ENCODE peak calls at places on chromosomes 13 and 19, in eight cellular contexts. One of them, this sample, is unnamed.

GRCh38 chr19:5207806-5208205 is 132.8 kb downstream of the PTPRS start:
- DNase-seq in SK-N-SH: no peak
- DNase-seq in HepG2: no peak
- DNase-seq in GM12878: no peak
- DNase-seq in HCT116: no peak
- DNase-seq in K562: no peak
- DNase-seq in endothelial cell of umbilical vein: no peak
- DNase-seq in H1: no peak
- DNase-seq in this sample: no peak

GRCh38 chr19:4327252-4327876 is 11.3 kb downstream of the STAP2 start:
- DNase-seq in K562: peak; percentile 90
- DNase-seq in SK-N-SH: peak; percentile 93
- DNase-seq in GM12878: no peak
- DNase-seq in H1: peak; percentile 89
- DNase-seq in HepG2: no peak
- DNase-seq in HCT116: no peak
- DNase-seq in endothelial cell of umbilical vein: peak; percentile 43
- DNase-seq in this sample: peak; percentile 16

GRCh38 chr19:1161716-1162115 is 12.4 kb downstream of the SBNO2 start:
- DNase-seq in K562: peak; percentile 78
- DNase-seq in HCT116: no peak
- DNase-seq in H1: no peak
- DNase-seq in GM12878: no peak
- DNase-seq in SK-N-SH: no peak
- DNase-seq in endothelial cell of umbilical vein: no peak
- DNase-seq in HepG2: no peak
- DNase-seq in this sample: no peak

GRCh38 chr13:58472483-58472882 is 840.9 kb downstream of the PCDH17 start:
- DNase-seq in GM12878: no peak
- DNase-seq in HCT116: no peak
- DNase-seq in K562: no peak
- DNase-seq in HepG2: no peak
- DNase-seq in SK-N-SH: no peak
- DNase-seq in endothelial cell of umbilical vein: peak; percentile 46
- DNase-seq in H1: no peak
- DNase-seq in this sample: no peak

GRCh38 chr13:111667757-111668156 is 347.3 kb downstream of the TEX29 start:
- DNase-seq in SK-N-SH: no peak
- DNase-seq in K562: no peak
- DNase-seq in HCT116: no peak
- DNase-seq in HepG2: no peak
- DNase-seq in GM12878: no peak
- DNase-seq in H1: no peak
- DNase-seq in endothelial cell of umbilical vein: no peak
- DNase-seq in this sample: no peak

GRCh38 chr13:95797016-95797415 is 120.1 kb downstream of the DNAJC3 start:
- DNase-seq in K562: no peak
- DNase-seq in H1: no peak
- DNase-seq in endothelial cell of umbilical vein: no peak
- DNase-seq in HCT116: no peak
- DNase-seq in HepG2: no peak
- DNase-seq in GM12878: no peak
- DNase-seq in SK-N-SH: no peak
- DNase-seq in this sample: no peak

GRCh38 chr19:55384576-55385235 is 614 bp upstream of the TMEM238 start:
- DNase-seq in SK-N-SH: peak; percentile 30
- DNase-seq in endothelial cell of umbilical vein: no peak
- DNase-seq in H1: no peak
- DNase-seq in GM12878: no peak
- DNase-seq in HCT116: no peak
- DNase-seq in K562: peak; percentile 36
- DNase-seq in HepG2: no peak
- DNase-seq in this sample: no peak

GRCh38 chr13:79679334-79679733 is 198.4 kb downstream of the NDFIP2 start:
- DNase-seq in H1: peak; percentile 21
- DNase-seq in endothelial cell of umbilical vein: peak; percentile 83
- DNase-seq in HCT116: peak; percentile 56
- DNase-seq in GM12878: no peak
- DNase-seq in HepG2: peak; percentile 53
- DNase-seq in K562: peak; percentile 33
- DNase-seq in SK-N-SH: peak; percentile 12
- DNase-seq in this sample: peak; percentile 60

GRCh38 chr13:113016526-113017295 is 47.7 kb downstream of the MCF2L start:
- DNase-seq in HCT116: no peak
- DNase-seq in SK-N-SH: no peak
- DNase-seq in endothelial cell of umbilical vein: no peak
- DNase-seq in HepG2: no peak
- DNase-seq in GM12878: no peak
- DNase-seq in H1: no peak
- DNase-seq in K562: no peak
- DNase-seq in this sample: no peak

GRCh38 chr19:15227261-15227660 is 5.0 kb downstream of the EPHX3 start:
- DNase-seq in HCT116: no peak
- DNase-seq in GM12878: no peak
- DNase-seq in HepG2: no peak
- DNase-seq in H1: no peak
- DNase-seq in K562: no peak
- DNase-seq in endothelial cell of umbilical vein: no peak
- DNase-seq in SK-N-SH: no peak
- DNase-seq in this sample: no peak

GRCh38 chr19:42442833-42443232 is at the start of gene CXCL17:
- DNase-seq in HCT116: no peak
- DNase-seq in GM12878: no peak
- DNase-seq in SK-N-SH: no peak
- DNase-seq in K562: no peak
- DNase-seq in HepG2: no peak
- DNase-seq in endothelial cell of umbilical vein: no peak
- DNase-seq in H1: no peak
- DNase-seq in this sample: no peak

GRCh38 chr19:33325920-33326319 is 23.6 kb upstream of the CEBPA start:
- DNase-seq in HepG2: no peak
- DNase-seq in H1: no peak
- DNase-seq in K562: no peak
- DNase-seq in GM12878: no peak
- DNase-seq in endothelial cell of umbilical vein: no peak
- DNase-seq in HCT116: no peak
- DNase-seq in SK-N-SH: no peak
- DNase-seq in this sample: no peak

GRCh38 chr13:22915442-22916082 is 265.2 kb upstream of the SGCG start:
- DNase-seq in SK-N-SH: peak; percentile 55
- DNase-seq in K562: peak; percentile 16
- DNase-seq in H1: peak; percentile 66
- DNase-seq in HepG2: no peak
- DNase-seq in HCT116: peak; percentile 22
- DNase-seq in endothelial cell of umbilical vein: peak; percentile 9
- DNase-seq in GM12878: no peak
- DNase-seq in this sample: no peak

GRCh38 chr13:59492030-59492636 is 671.6 kb downstream of the DIAPH3 start:
- DNase-seq in HCT116: no peak
- DNase-seq in GM12878: no peak
- DNase-seq in endothelial cell of umbilical vein: peak; percentile 44
- DNase-seq in H1: no peak
- DNase-seq in SK-N-SH: no peak
- DNase-seq in K562: no peak
- DNase-seq in HepG2: no peak
- DNase-seq in this sample: no peak

GRCh38 chr13:51373451-51373850 is 34.0 kb downstream of the SERPINE3 start:
- DNase-seq in K562: no peak
- DNase-seq in H1: no peak
- DNase-seq in GM12878: no peak
- DNase-seq in HCT116: no peak
- DNase-seq in HepG2: no peak
- DNase-seq in SK-N-SH: no peak
- DNase-seq in endothelial cell of umbilical vein: no peak
- DNase-seq in this sample: no peak

GRCh38 chr13:50707533-50708096 is 135.9 kb downstream of the DLEU7 start:
- DNase-seq in K562: no peak
- DNase-seq in endothelial cell of umbilical vein: no peak
- DNase-seq in SK-N-SH: peak; percentile 13
- DNase-seq in HepG2: no peak
- DNase-seq in HCT116: no peak
- DNase-seq in H1: no peak
- DNase-seq in GM12878: no peak
- DNase-seq in this sample: no peak

GRCh38 chr13:43107780-43108179 is 84.4 kb downstream of the DNAJC15 start:
- DNase-seq in K562: no peak
- DNase-seq in HepG2: no peak
- DNase-seq in endothelial cell of umbilical vein: no peak
- DNase-seq in H1: no peak
- DNase-seq in SK-N-SH: no peak
- DNase-seq in HCT116: no peak
- DNase-seq in GM12878: no peak
- DNase-seq in this sample: no peak

DNA sequence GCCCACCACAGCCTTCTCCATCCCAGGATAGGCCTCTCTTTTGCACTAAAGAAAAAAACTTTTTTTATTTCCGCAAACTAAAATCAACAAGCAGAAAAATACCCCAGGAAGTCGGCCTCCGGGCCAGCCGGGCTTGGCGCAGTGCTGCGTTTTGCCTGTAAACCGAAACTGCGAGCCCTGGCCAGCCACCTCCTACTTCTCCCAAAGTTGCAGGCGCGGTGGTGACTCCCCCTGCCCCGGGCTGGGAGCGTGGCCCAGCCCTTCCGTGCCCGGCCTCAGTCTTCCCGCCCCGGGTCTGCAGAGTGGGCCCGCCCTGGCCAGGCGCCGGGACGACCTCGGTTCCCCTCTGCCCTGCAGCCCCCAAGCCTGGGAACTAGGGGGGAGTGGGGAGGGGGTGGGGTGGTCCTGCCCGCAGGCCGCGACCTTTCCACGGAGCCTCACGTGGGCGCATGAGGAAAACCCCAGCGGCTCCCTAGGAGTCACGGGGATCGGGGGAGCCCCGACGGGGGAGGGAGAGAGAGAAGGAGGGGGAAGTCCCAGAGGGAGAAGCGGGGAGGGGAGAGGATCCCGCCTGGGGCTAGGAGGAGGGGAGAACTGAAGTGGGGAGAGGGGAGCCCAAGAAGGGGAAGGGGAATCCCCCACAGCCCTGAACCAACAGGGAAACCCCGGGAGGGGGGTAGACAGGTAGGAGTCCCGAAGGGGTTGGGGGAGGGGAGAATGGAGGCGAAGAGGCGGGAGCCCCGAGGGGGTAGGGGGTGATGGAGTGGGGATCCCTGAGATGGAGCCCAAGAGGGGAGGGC is 3.0 kb downstream of the GADD45B start:
- DNase-seq in H1: no peak
- DNase-seq in K562: no peak
- DNase-seq in endothelial cell of umbilical vein: peak; percentile 60
- DNase-seq in HCT116: no peak
- DNase-seq in SK-N-SH: no peak
- DNase-seq in GM12878: no peak
- DNase-seq in HepG2: no peak
- DNase-seq in this sample: no peak
- H3K9ac ChIP-seq in H1: no peak overlapping the region
- H3K9ac ChIP-seq in K562: peak overlapping the region; percentile 64
- H3K9ac ChIP-seq in endothelial cell of umbilical vein: peak overlapping the region; percentile 95
- H3K9ac ChIP-seq in HCT116: no peak overlapping the region
- H3K9ac ChIP-seq in SK-N-SH: peak overlapping the region; percentile 97
- H3K9ac ChIP-seq in GM12878: peak overlapping the region; percentile 83
- H3K9ac ChIP-seq in HepG2: no peak overlapping the region
- H3K9ac ChIP-seq in this sample: no peak overlapping the region

DNA sequence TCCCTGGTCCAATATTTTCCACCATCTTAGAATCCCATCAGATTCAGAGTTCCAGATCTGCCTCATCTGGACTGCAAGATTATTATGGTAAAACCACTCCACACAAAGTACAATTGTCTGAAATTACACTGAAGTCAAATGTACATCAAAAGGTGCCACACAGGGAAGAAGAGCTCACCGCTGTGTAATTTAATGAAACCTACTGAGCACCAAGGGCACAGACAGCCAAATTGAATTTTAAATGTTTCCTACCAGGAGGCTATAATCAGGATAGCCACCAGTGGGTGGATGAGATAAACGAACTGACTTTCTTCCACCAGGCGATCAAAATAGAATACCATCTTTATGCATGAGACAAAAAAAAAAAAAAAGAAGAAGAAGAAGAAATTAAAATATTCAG is 21.8 kb downstream of the LHFPL6 start:
- DNase-seq in H1: no peak
- DNase-seq in endothelial cell of umbilical vein: no peak
- DNase-seq in HepG2: no peak
- DNase-seq in SK-N-SH: no peak
- DNase-seq in GM12878: no peak
- DNase-seq in HCT116: no peak
- DNase-seq in K562: no peak
- DNase-seq in this sample: no peak
- TF ChIP-seq POLR2AphosphoS5 in H1: no peak
- TF ChIP-seq POLR2AphosphoS5 in endothelial cell of umbilical vein: no peak
- TF ChIP-seq POLR2AphosphoS5 in HepG2: no peak
- TF ChIP-seq POLR2AphosphoS5 in SK-N-SH: no peak
- TF ChIP-seq POLR2AphosphoS5 in GM12878: no peak
- TF ChIP-seq POLR2AphosphoS5 in HCT116: no peak
- TF ChIP-seq POLR2AphosphoS5 in K562: no peak
- TF ChIP-seq POLR2AphosphoS5 in this sample: no peak

GRCh38 chr19:47613165-47614146 is 4.5 kb downstream of the BICRA start:
- DNase-seq in K562: no peak
- DNase-seq in HCT116: no peak
- DNase-seq in H1: no peak
- DNase-seq in endothelial cell of umbilical vein: peak; percentile 76
- DNase-seq in SK-N-SH: peak; percentile 51
- DNase-seq in HepG2: no peak
- DNase-seq in GM12878: no peak
- DNase-seq in this sample: no peak
- H3K9ac ChIP-seq in K562: peak overlapping the region; percentile 73
- H3K9ac ChIP-seq in HCT116: no peak overlapping the region
- H3K9ac ChIP-seq in H1: no peak overlapping the region
- H3K9ac ChIP-seq in endothelial cell of umbilical vein: peak overlapping the region; percentile 35
- H3K9ac ChIP-seq in SK-N-SH: peak overlapping the region; percentile 42
- H3K9ac ChIP-seq in HepG2: no peak overlapping the region
- H3K9ac ChIP-seq in GM12878: no peak overlapping the region
- H3K9ac ChIP-seq in this sample: peak overlapping the region; percentile 67

GRCh38 chr13:94261163-94261562 is 218.3 kb downstream of the DCT start:
- DNase-seq in SK-N-SH: no peak
- DNase-seq in HepG2: no peak
- DNase-seq in GM12878: no peak
- DNase-seq in H1: no peak
- DNase-seq in K562: no peak
- DNase-seq in endothelial cell of umbilical vein: no peak
- DNase-seq in HCT116: no peak
- DNase-seq in this sample: no peak

GRCh38 chr13:94252209-94252608 is 227.3 kb downstream of the DCT start:
- DNase-seq in HCT116: no peak
- DNase-seq in endothelial cell of umbilical vein: no peak
- DNase-seq in K562: no peak
- DNase-seq in H1: no peak
- DNase-seq in SK-N-SH: no peak
- DNase-seq in HepG2: no peak
- DNase-seq in GM12878: no peak
- DNase-seq in this sample: no peak

GRCh38 chr13:94254737-94255136 is 224.7 kb downstream of the DCT start:
- DNase-seq in HepG2: no peak
- DNase-seq in GM12878: no peak
- DNase-seq in K562: no peak
- DNase-seq in SK-N-SH: no peak
- DNase-seq in HCT116: no peak
- DNase-seq in endothelial cell of umbilical vein: no peak
- DNase-seq in H1: no peak
- DNase-seq in this sample: no peak

GRCh38 chr13:94251801-94252200 is 227.7 kb downstream of the DCT start:
- DNase-seq in GM12878: no peak
- DNase-seq in K562: no peak
- DNase-seq in H1: no peak
- DNase-seq in HepG2: no peak
- DNase-seq in HCT116: no peak
- DNase-seq in SK-N-SH: no peak
- DNase-seq in endothelial cell of umbilical vein: no peak
- DNase-seq in this sample: no peak

GRCh38 chr13:94256671-94257070 is 222.8 kb downstream of the DCT start:
- DNase-seq in SK-N-SH: no peak
- DNase-seq in HCT116: no peak
- DNase-seq in H1: no peak
- DNase-seq in endothelial cell of umbilical vein: no peak
- DNase-seq in K562: no peak
- DNase-seq in GM12878: no peak
- DNase-seq in HepG2: no peak
- DNase-seq in this sample: no peak
- TF ChIP-seq POLR2AphosphoS5 in SK-N-SH: no peak
- TF ChIP-seq POLR2AphosphoS5 in HCT116: no peak
- TF ChIP-seq POLR2AphosphoS5 in H1: no peak
- TF ChIP-seq POLR2AphosphoS5 in endothelial cell of umbilical vein: no peak
- TF ChIP-seq POLR2AphosphoS5 in K562: no peak
- TF ChIP-seq POLR2AphosphoS5 in GM12878: no peak
- TF ChIP-seq POLR2AphosphoS5 in HepG2: no peak
- TF ChIP-seq POLR2AphosphoS5 in this sample: no peak